ENCODE peak calls at places on chromosome 18, in seven cellular contexts. Q, R, K, W, S, J and U are unnamed samples.

GRCh38 chr18:67104700-67105284 is 411.7 kb downstream of the DSEL start:
- DNase-seq in Q (peak; percentile 33), R (peak; percentile 81), K (peak; percentile 76), W (peak; percentile 15), S (no peak), J (no peak), U (no peak)

GRCh38 chr18:59383831-59384230 is 24.8 kb upstream of the LMAN1 start:
- DNase-seq in Q (no peak), R (no peak), K (no peak), W (no peak), S (no peak), J (no peak), U (no peak)

GRCh38 chr18:34720220-34720619 is 10.1 kb downstream of the DTNA start:
- DNase-seq in Q (no peak), R (no peak), K (no peak), W (no peak), S (no peak), J (no peak), U (no peak)

GRCh38 chr18:9643549-9643948 is 29.2 kb upstream of the PPP4R1 start:
- DNase-seq in Q (no peak), R (no peak), K (no peak), W (no peak), S (no peak), J (no peak), U (peak; percentile 87)

GRCh38 chr18:62610509-62611394 is 87.9 kb downstream of the ZCCHC2 start:
- DNase-seq in Q (no peak), R (no peak), K (no peak), W (no peak), S (no peak), J (no peak), U (no peak)

GRCh38 chr18:46152436-46152807 is 48.2 kb downstream of the HAUS1 start:
- DNase-seq in Q (no peak), R (no peak), K (no peak), W (no peak), S (no peak), J (no peak), U (no peak)

GRCh38 chr18:73724908-73725307 is 422.7 kb downstream of the FBXO15 start:
- DNase-seq in Q (no peak), R (no peak), K (no peak), W (no peak), S (no peak), J (no peak), U (no peak)

GRCh38 chr18:50114448-50114847 is 80.5 kb downstream of the MYO5B start:
- DNase-seq in Q (no peak), R (no peak), K (no peak), W (no peak), S (no peak), J (no peak), U (no peak)

GRCh38 chr18:35730738-35731370 is 149.3 kb downstream of the GALNT1 start:
- DNase-seq in Q (no peak), R (no peak), K (no peak), W (no peak), S (no peak), J (no peak), U (no peak)

GRCh38 chr18:32351014-32351413 is 119.7 kb downstream of the GAREM1 start:
- DNase-seq in Q (no peak), R (no peak), K (no peak), W (no peak), S (no peak), J (no peak), U (no peak)

GRCh38 chr18:50183556-50183955 is 11.4 kb downstream of the MYO5B start:
- DNase-seq in Q (no peak), R (no peak), K (no peak), W (no peak), S (no peak), J (no peak), U (no peak)

GRCh38 chr18:34709631-34710429 is at the start of gene DTNA:
- DNase-seq in Q (no peak), R (peak; percentile 68), K (no peak), W (no peak), S (no peak), J (no peak), U (no peak)